ENCODE peak calls at places on chromosomes 6 and 20, in six cellular contexts. One of them, this sample, is unnamed.

GRCh38 chr6:156402227-156402626 is 375.0 kb upstream of the ARID1B start:
- DNase-seq in HL-60: no peak
- DNase-seq in GM12878: no peak
- DNase-seq in endothelial cell of umbilical vein: no peak
- DNase-seq in GM23338: no peak
- DNase-seq in K562: no peak
- DNase-seq in this sample: no peak

GRCh38 chr6:143999406-143999805 is 8.7 kb downstream of the PLAGL1 start:
- DNase-seq in HL-60: no peak
- DNase-seq in endothelial cell of umbilical vein: peak
- DNase-seq in GM12878: no peak
- DNase-seq in GM23338: no peak
- DNase-seq in K562: no peak
- DNase-seq in this sample: no peak

GRCh38 chr20:60931691-60932090 is 320.4 kb upstream of the CDH4 start:
- DNase-seq in K562: no peak
- DNase-seq in GM23338: no peak
- DNase-seq in HL-60: no peak
- DNase-seq in endothelial cell of umbilical vein: no peak
- DNase-seq in GM12878: no peak
- DNase-seq in this sample: no peak

GRCh38 chr20:14245368-14245970 is 91.9 kb downstream of the FLRT3 start:
- DNase-seq in K562: no peak
- DNase-seq in endothelial cell of umbilical vein: no peak
- DNase-seq in GM23338: no peak
- DNase-seq in GM12878: no peak
- DNase-seq in HL-60: no peak
- DNase-seq in this sample: no peak

GRCh38 chr6:61809004-61809595 is 476.9 kb downstream of the KHDRBS2 start:
- DNase-seq in HL-60: peak
- DNase-seq in endothelial cell of umbilical vein: no peak
- DNase-seq in GM23338: peak
- DNase-seq in K562: peak
- DNase-seq in GM12878: no peak
- DNase-seq in this sample: no peak

GRCh38 chr6:149060300-149060984 is 257.1 kb upstream of the TAB2 start:
- DNase-seq in HL-60: no peak
- DNase-seq in endothelial cell of umbilical vein: peak
- DNase-seq in GM12878: peak
- DNase-seq in K562: peak
- DNase-seq in GM23338: no peak
- DNase-seq in this sample: peak

GRCh38 chr6:1445650-1446645 is 56.6 kb downstream of the FOXF2 start:
- DNase-seq in GM23338: no peak
- DNase-seq in endothelial cell of umbilical vein: no peak
- DNase-seq in K562: no peak
- DNase-seq in HL-60: no peak
- DNase-seq in GM12878: no peak
- DNase-seq in this sample: no peak

GRCh38 chr6:157218371-157219198 is 104.7 kb downstream of the TMEM242 start:
- DNase-seq in GM23338: no peak
- DNase-seq in GM12878: no peak
- DNase-seq in endothelial cell of umbilical vein: no peak
- DNase-seq in K562: no peak
- DNase-seq in HL-60: no peak
- DNase-seq in this sample: no peak

GRCh38 chr20:57810511-57811372 is 100.9 kb upstream of the PMEPA1 start:
- DNase-seq in HL-60: no peak
- DNase-seq in GM12878: no peak
- DNase-seq in GM23338: peak
- DNase-seq in endothelial cell of umbilical vein: no peak
- DNase-seq in K562: no peak
- DNase-seq in this sample: no peak

GRCh38 chr20:25135031-25135430 is 53.1 kb upstream of the VSX1 start:
- DNase-seq in GM12878: no peak
- DNase-seq in GM23338: no peak
- DNase-seq in HL-60: no peak
- DNase-seq in K562: no peak
- DNase-seq in endothelial cell of umbilical vein: no peak
- DNase-seq in this sample: no peak

GRCh38 chr6:16802071-16802470 is 40.8 kb upstream of the ATXN1 start:
- DNase-seq in K562: no peak
- DNase-seq in GM23338: no peak
- DNase-seq in GM12878: no peak
- DNase-seq in endothelial cell of umbilical vein: no peak
- DNase-seq in HL-60: peak
- DNase-seq in this sample: no peak

GRCh38 chr6:39881851-39882566 is 52.3 kb downstream of the MOCS1 start:
- DNase-seq in GM12878: no peak
- DNase-seq in endothelial cell of umbilical vein: peak
- DNase-seq in GM23338: no peak
- DNase-seq in HL-60: no peak
- DNase-seq in K562: no peak
- DNase-seq in this sample: no peak

GRCh38 chr6:142384455-142385332 is 82.9 kb downstream of the ADGRG6 start:
- DNase-seq in GM23338: no peak
- DNase-seq in endothelial cell of umbilical vein: no peak
- DNase-seq in HL-60: no peak
- DNase-seq in K562: no peak
- DNase-seq in GM12878: no peak
- DNase-seq in this sample: no peak

GRCh38 chr20:15756001-15756400 is 817.2 kb downstream of the KIF16B start:
- DNase-seq in GM23338: no peak
- DNase-seq in endothelial cell of umbilical vein: no peak
- DNase-seq in HL-60: no peak
- DNase-seq in K562: no peak
- DNase-seq in GM12878: no peak
- DNase-seq in this sample: no peak

GRCh38 chr6:146697921-146698320 is 99.1 kb downstream of the ADGB start:
- DNase-seq in K562: no peak
- DNase-seq in HL-60: no peak
- DNase-seq in GM12878: no peak
- DNase-seq in GM23338: no peak
- DNase-seq in endothelial cell of umbilical vein: no peak
- DNase-seq in this sample: no peak

GRCh38 chr6:317068-317451 is 24.8 kb downstream of the DUSP22 start:
- DNase-seq in GM23338: no peak
- DNase-seq in GM12878: no peak
- DNase-seq in K562: no peak
- DNase-seq in HL-60: no peak
- DNase-seq in endothelial cell of umbilical vein: no peak
- DNase-seq in this sample: no peak

GRCh38 chr6:143054329-143054728 is 6.4 kb upstream of the AIG1 start:
- DNase-seq in GM12878: no peak
- DNase-seq in GM23338: no peak
- DNase-seq in endothelial cell of umbilical vein: no peak
- DNase-seq in K562: no peak
- DNase-seq in HL-60: no peak
- DNase-seq in this sample: no peak

GRCh38 chr6:100464910-100465700 is at the start of gene SIM1:
- DNase-seq in endothelial cell of umbilical vein: peak
- DNase-seq in GM12878: no peak
- DNase-seq in HL-60: peak
- DNase-seq in GM23338: peak
- DNase-seq in K562: no peak
- DNase-seq in this sample: peak

GRCh38 chr6:127178746-127179145 is 60.3 kb downstream of the RSPO3 start:
- DNase-seq in endothelial cell of umbilical vein: peak
- DNase-seq in GM23338: no peak
- DNase-seq in GM12878: no peak
- DNase-seq in HL-60: no peak
- DNase-seq in K562: no peak
- DNase-seq in this sample: no peak

DNA sequence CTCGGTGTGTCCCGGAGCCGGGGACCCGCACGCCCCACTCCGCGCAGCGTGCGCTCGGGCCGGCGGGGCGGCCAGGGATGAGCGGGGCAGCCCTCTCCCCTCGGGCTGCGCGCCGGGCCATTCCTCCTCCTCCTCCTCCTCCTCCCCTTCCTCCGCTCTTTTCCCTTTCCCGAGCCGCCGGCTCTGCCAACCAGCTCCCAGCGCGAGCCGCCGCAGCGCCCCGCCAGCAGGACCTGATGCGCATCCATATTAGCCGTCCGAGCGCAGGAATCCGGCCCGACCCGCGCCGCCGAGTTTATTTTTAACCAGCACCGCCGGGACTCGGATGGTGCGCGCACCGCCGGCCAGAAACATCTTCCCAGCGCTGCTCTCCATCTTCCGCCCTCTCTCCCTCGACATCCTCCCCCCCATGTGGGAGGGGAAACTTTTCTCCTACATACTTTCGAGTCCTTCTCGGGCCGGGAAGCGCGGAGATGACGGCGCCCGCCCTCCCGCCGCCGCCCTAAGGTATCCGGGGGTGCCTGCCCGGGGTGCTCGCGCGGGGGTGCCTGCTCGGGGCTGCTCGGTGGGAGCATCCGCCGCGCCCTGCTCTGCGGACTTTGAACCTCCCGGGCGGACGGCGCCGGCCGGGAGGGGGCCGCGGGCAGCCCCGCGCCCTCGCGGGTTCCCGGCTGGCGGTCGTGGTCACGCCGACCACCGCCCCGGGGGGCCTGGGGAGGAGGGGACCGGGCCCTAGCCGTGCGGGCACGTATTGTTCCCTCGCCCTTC is 619 bp downstream of the RREB1 start:
- DNase-seq in GM12878: no peak
- DNase-seq in HL-60: no peak
- DNase-seq in endothelial cell of umbilical vein: peak
- DNase-seq in GM23338: peak
- DNase-seq in K562: peak
- DNase-seq in this sample: peak
- TF ChIP-seq POLR2AphosphoS5 in GM12878: peak
- TF ChIP-seq POLR2AphosphoS5 in HL-60: peak
- TF ChIP-seq POLR2AphosphoS5 in endothelial cell of umbilical vein: no peak
- TF ChIP-seq POLR2AphosphoS5 in GM23338: no peak
- TF ChIP-seq POLR2AphosphoS5 in K562: no peak
- TF ChIP-seq POLR2AphosphoS5 in this sample: peak

GRCh38 chr20:23161968-23162696 is 76.0 kb upstream of the CD93 start:
- DNase-seq in HL-60: peak
- DNase-seq in K562: no peak
- DNase-seq in GM12878: no peak
- DNase-seq in endothelial cell of umbilical vein: peak
- DNase-seq in GM23338: no peak
- DNase-seq in this sample: peak
- TF ChIP-seq POLR2AphosphoS5 in HL-60: peak
- TF ChIP-seq POLR2AphosphoS5 in K562: no peak
- TF ChIP-seq POLR2AphosphoS5 in GM12878: no peak
- TF ChIP-seq POLR2AphosphoS5 in endothelial cell of umbilical vein: peak
- TF ChIP-seq POLR2AphosphoS5 in GM23338: no peak
- TF ChIP-seq POLR2AphosphoS5 in this sample: peak

GRCh38 chr20:10842116-10842515 is 168.3 kb upstream of the JAG1 start:
- DNase-seq in GM23338: no peak
- DNase-seq in endothelial cell of umbilical vein: no peak
- DNase-seq in GM12878: no peak
- DNase-seq in K562: no peak
- DNase-seq in HL-60: no peak
- DNase-seq in this sample: no peak

GRCh38 chr20:10832146-10832545 is 158.3 kb upstream of the JAG1 start:
- DNase-seq in GM12878: no peak
- DNase-seq in HL-60: no peak
- DNase-seq in endothelial cell of umbilical vein: no peak
- DNase-seq in K562: no peak
- DNase-seq in GM23338: no peak
- DNase-seq in this sample: no peak

GRCh38 chr20:10843161-10843711 is 169.4 kb upstream of the JAG1 start:
- DNase-seq in GM12878: no peak
- DNase-seq in K562: no peak
- DNase-seq in HL-60: no peak
- DNase-seq in endothelial cell of umbilical vein: no peak
- DNase-seq in GM23338: no peak
- DNase-seq in this sample: no peak

DNA sequence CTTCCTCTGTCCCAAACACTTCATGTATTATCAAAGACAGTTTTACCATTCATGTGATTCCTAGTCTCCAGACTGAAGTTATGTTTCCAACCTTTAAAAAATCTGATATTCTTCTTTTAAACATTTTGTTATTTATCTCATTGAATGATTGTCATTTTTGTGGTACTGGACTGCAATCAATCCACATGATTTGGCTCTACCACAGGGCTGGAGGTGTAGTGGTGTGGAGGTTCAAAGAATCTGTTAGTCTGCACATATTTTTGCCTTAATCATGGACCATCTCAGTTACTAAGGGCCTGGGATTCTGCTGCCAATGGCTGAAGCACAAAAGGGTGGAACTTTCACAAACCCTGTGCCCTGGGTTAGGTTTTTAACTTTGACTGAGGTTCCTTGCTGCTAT is 164.1 kb upstream of the JAG1 start:
- DNase-seq in GM12878: no peak
- DNase-seq in endothelial cell of umbilical vein: no peak
- DNase-seq in GM23338: no peak
- DNase-seq in K562: no peak
- DNase-seq in HL-60: no peak
- DNase-seq in this sample: no peak
- TF ChIP-seq POLR2AphosphoS5 in GM12878: no peak
- TF ChIP-seq POLR2AphosphoS5 in endothelial cell of umbilical vein: no peak
- TF ChIP-seq POLR2AphosphoS5 in GM23338: no peak
- TF ChIP-seq POLR2AphosphoS5 in K562: no peak
- TF ChIP-seq POLR2AphosphoS5 in HL-60: no peak
- TF ChIP-seq POLR2AphosphoS5 in this sample: no peak

GRCh38 chr6:164150221-164150620 is 735.7 kb downstream of the QKI start:
- DNase-seq in endothelial cell of umbilical vein: no peak
- DNase-seq in K562: no peak
- DNase-seq in GM12878: no peak
- DNase-seq in GM23338: no peak
- DNase-seq in HL-60: no peak
- DNase-seq in this sample: no peak

GRCh38 chr6:164152611-164153010 is 738.1 kb downstream of the QKI start:
- DNase-seq in HL-60: no peak
- DNase-seq in GM12878: no peak
- DNase-seq in GM23338: no peak
- DNase-seq in endothelial cell of umbilical vein: no peak
- DNase-seq in K562: no peak
- DNase-seq in this sample: no peak

GRCh38 chr6:164148789-164149188 is 734.3 kb downstream of the QKI start:
- DNase-seq in HL-60: no peak
- DNase-seq in endothelial cell of umbilical vein: no peak
- DNase-seq in GM23338: no peak
- DNase-seq in K562: no peak
- DNase-seq in GM12878: no peak
- DNase-seq in this sample: no peak

GRCh38 chr6:164151762-164152161 is 737.2 kb downstream of the QKI start:
- DNase-seq in K562: no peak
- DNase-seq in HL-60: no peak
- DNase-seq in GM23338: no peak
- DNase-seq in GM12878: no peak
- DNase-seq in endothelial cell of umbilical vein: no peak
- DNase-seq in this sample: no peak

GRCh38 chr6:164151161-164151728 is 736.7 kb downstream of the QKI start:
- DNase-seq in endothelial cell of umbilical vein: no peak
- DNase-seq in GM23338: no peak
- DNase-seq in HL-60: no peak
- DNase-seq in GM12878: no peak
- DNase-seq in K562: no peak
- DNase-seq in this sample: no peak
- TF ChIP-seq POLR2AphosphoS5 in endothelial cell of umbilical vein: no peak
- TF ChIP-seq POLR2AphosphoS5 in GM23338: no peak
- TF ChIP-seq POLR2AphosphoS5 in HL-60: no peak
- TF ChIP-seq POLR2AphosphoS5 in GM12878: no peak
- TF ChIP-seq POLR2AphosphoS5 in K562: no peak
- TF ChIP-seq POLR2AphosphoS5 in this sample: no peak